ENCODE peak calls at places on chromosomes 5 and 9, in four cellular contexts. One of them, this sample, is unnamed.

GRCh38 chr5:166200532-166200931 is 2090.9 kb upstream of the WWC1 start:
- DNase-seq in mammary epithelial cell: no peak
- DNase-seq in A549: no peak
- DNase-seq in transverse colon: no peak
- DNase-seq in this sample: no peak

GRCh38 chr5:56668996-56669395 is 146.4 kb upstream of the MAP3K1 start:
- DNase-seq in mammary epithelial cell: no peak
- DNase-seq in A549: no peak
- DNase-seq in transverse colon: no peak
- DNase-seq in this sample: no peak

GRCh38 chr5:128615578-128615977 is 77.5 kb upstream of the FBN2 start:
- DNase-seq in transverse colon: no peak
- DNase-seq in A549: no peak
- DNase-seq in mammary epithelial cell: no peak
- DNase-seq in this sample: no peak

GRCh38 chr5:67178085-67178484 is 18.5 kb downstream of the CD180 start:
- DNase-seq in mammary epithelial cell: no peak
- DNase-seq in transverse colon: no peak
- DNase-seq in A549: no peak
- DNase-seq in this sample: no peak

GRCh38 chr5:169064093-169064492 is 236.8 kb downstream of the SLIT3 start:
- DNase-seq in transverse colon: no peak
- DNase-seq in mammary epithelial cell: no peak
- DNase-seq in A549: peak; percentile 26
- DNase-seq in this sample: peak; percentile 9

GRCh38 chr5:74281191-74281590 is 359.3 kb downstream of the ENC1 start:
- DNase-seq in A549: no peak
- DNase-seq in mammary epithelial cell: no peak
- DNase-seq in transverse colon: no peak
- DNase-seq in this sample: no peak

GRCh38 chr9:104144336-104144735 is 50.2 kb downstream of the SMC2 start:
- DNase-seq in transverse colon: no peak
- DNase-seq in A549: no peak
- DNase-seq in mammary epithelial cell: peak; percentile 22
- DNase-seq in this sample: no peak

GRCh38 chr5:18772475-18772874 is 1138.2 kb downstream of the TAF11L14 start:
- DNase-seq in A549: peak; percentile 37
- DNase-seq in transverse colon: no peak
- DNase-seq in mammary epithelial cell: peak; percentile 76
- DNase-seq in this sample: no peak

GRCh38 chr9:69168709-69169217 is 5.3 kb upstream of the TJP2 start:
- DNase-seq in transverse colon: peak; percentile 58
- DNase-seq in A549: no peak
- DNase-seq in mammary epithelial cell: peak; percentile 95
- DNase-seq in this sample: no peak

GRCh38 chr5:102296229-102296817 is at the start of gene SLCO4C1:
- DNase-seq in transverse colon: peak; percentile 89
- DNase-seq in A549: peak; percentile 78
- DNase-seq in mammary epithelial cell: peak; percentile 43
- DNase-seq in this sample: peak; percentile 46
- TF ChIP-seq CTCF in transverse colon: peak; percentile 43
- TF ChIP-seq CTCF in A549: peak; percentile 73
- TF ChIP-seq CTCF in mammary epithelial cell: peak; percentile 56
- TF ChIP-seq CTCF in this sample: no peak

GRCh38 chr9:127423591-127423933 is 620 bp upstream of the ZNF79 start:
- DNase-seq in transverse colon: no peak
- DNase-seq in mammary epithelial cell: no peak
- DNase-seq in A549: no peak
- DNase-seq in this sample: no peak

GRCh38 chr9:127422133-127422782 is 1.9 kb upstream of the ZNF79 start:
- DNase-seq in A549: no peak
- DNase-seq in mammary epithelial cell: no peak
- DNase-seq in transverse colon: no peak
- DNase-seq in this sample: no peak

GRCh38 chr9:127424669-127424986 is 446 bp downstream of the ZNF79 start:
- DNase-seq in mammary epithelial cell: no peak
- DNase-seq in transverse colon: no peak
- DNase-seq in A549: no peak
- DNase-seq in this sample: no peak

GRCh38 chr9:127422787-127423186 is 1.4 kb upstream of the ZNF79 start:
- DNase-seq in A549: no peak
- DNase-seq in transverse colon: no peak
- DNase-seq in mammary epithelial cell: no peak
- DNase-seq in this sample: no peak

DNA sequence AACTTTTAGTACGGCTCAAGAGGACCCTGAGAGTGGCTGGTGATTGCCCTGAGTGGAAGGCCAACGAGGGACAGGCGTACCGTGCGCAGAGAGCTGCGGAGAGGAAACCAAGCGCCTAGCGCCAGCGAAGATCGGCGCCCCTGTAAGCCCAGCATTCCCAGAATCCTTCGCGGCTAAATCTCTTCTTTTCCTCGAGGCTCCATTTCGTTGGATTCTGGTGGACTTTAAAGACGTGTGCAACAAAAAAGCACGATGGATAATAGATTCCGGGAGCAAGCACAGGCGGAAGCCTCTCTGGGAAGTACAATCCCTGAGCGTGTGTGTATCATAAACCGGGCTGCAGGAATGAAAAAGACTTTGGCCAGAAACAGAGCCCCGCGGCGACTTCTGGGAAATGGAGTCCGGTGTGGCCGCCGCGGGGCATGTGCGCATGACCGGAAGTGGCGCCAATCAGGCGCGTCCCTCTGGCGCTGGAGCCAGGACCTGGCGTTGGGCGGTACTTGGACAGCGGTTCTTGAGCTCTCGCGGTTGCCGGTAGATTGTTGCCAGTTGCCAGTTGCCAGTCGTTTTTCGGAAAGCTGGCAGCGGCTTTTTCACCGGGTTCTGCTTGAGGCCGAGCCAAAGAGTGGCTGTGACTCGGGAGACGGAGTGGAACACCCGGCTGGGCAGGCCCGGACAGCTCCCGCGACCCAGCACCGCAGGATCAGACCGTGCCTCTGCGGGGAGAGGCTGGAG is at the start of gene ZNF79:
- DNase-seq in mammary epithelial cell: peak; percentile 90
- DNase-seq in A549: peak; percentile 92
- DNase-seq in transverse colon: peak; percentile 95
- DNase-seq in this sample: peak; percentile 95
- TF ChIP-seq CTCF in mammary epithelial cell: no peak
- TF ChIP-seq CTCF in A549: no peak
- TF ChIP-seq CTCF in transverse colon: no peak
- TF ChIP-seq CTCF in this sample: no peak

GRCh38 chr5:139741823-139742172 is 53.8 kb upstream of the PSD2 start:
- DNase-seq in mammary epithelial cell: no peak
- DNase-seq in A549: no peak
- DNase-seq in transverse colon: no peak
- DNase-seq in this sample: no peak
- TF ChIP-seq CTCF in mammary epithelial cell: no peak
- TF ChIP-seq CTCF in A549: no peak
- TF ChIP-seq CTCF in transverse colon: no peak
- TF ChIP-seq CTCF in this sample: no peak

DNA sequence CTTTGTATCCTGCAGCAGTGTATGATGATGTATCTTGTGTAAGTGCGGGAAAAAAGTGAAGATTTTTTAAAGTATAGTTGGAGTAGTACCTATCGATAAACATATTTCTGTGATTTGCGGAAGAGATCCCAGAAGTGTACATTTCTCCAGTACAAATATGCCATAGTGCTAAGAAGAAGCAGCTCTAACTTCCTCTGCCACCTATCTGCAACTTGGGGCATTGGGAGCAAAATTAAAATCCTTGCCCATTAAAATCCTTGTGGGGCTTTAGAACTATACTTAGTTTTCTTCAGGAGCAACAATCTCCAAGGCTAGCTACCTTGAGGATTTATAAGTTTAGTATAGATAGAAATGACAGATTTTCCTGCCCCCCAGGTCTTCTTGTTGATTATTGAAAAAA is 123.7 kb downstream of the VCAN start:
- DNase-seq in transverse colon: no peak
- DNase-seq in A549: no peak
- DNase-seq in mammary epithelial cell: no peak
- DNase-seq in this sample: no peak
- TF ChIP-seq CTCF in transverse colon: no peak
- TF ChIP-seq CTCF in A549: no peak
- TF ChIP-seq CTCF in mammary epithelial cell: peak; percentile 45
- TF ChIP-seq CTCF in this sample: no peak

GRCh38 chr5:9263656-9264055 is 282.2 kb downstream of the SEMA5A start:
- DNase-seq in transverse colon: no peak
- DNase-seq in A549: no peak
- DNase-seq in mammary epithelial cell: no peak
- DNase-seq in this sample: no peak

GRCh38 chr5:9269024-9269423 is 276.9 kb downstream of the SEMA5A start:
- DNase-seq in transverse colon: no peak
- DNase-seq in A549: no peak
- DNase-seq in mammary epithelial cell: peak; percentile 92
- DNase-seq in this sample: no peak

GRCh38 chr5:9265391-9266287 is 280.2 kb downstream of the SEMA5A start:
- DNase-seq in A549: no peak
- DNase-seq in mammary epithelial cell: peak; percentile 93
- DNase-seq in transverse colon: no peak
- DNase-seq in this sample: peak; percentile 31

GRCh38 chr5:9268226-9268625 is 277.6 kb downstream of the SEMA5A start:
- DNase-seq in mammary epithelial cell: no peak
- DNase-seq in transverse colon: no peak
- DNase-seq in A549: no peak
- DNase-seq in this sample: no peak
- TF ChIP-seq CTCF in mammary epithelial cell: no peak
- TF ChIP-seq CTCF in transverse colon: no peak
- TF ChIP-seq CTCF in A549: no peak
- TF ChIP-seq CTCF in this sample: no peak